ENCODE peak calls at places on chromosomes 13 and 19, in eight cellular contexts. U is neuronal stem cell; J is T-helper 1 cell; S is activated naive CD4-positive, alpha-beta T cell treated with anti-CD3 and anti-CD28 coated beads, Interleukin-2, amount 10 ng/mL, durations not matched to agents 7 days and 5 days; W is activated T-helper 2 cell treated with anti-CD3 and anti-CD28 coated beads, Interferon-gamma antibody, Interleukin-2, Interleukin-4, amounts not matched to agents 10 μg/mL and 5 μg/mL and 100 μg/mL, durations not matched to agents 14 hours and 24 hours and 36 hours; R is iris pigment epithelial cell; O is CD4-positive, alpha-beta T cell; I is T-helper 2 cell. C is an unnamed sample.
A peak's percentile ranks its signal among the peaks of the same experiment; 100 is the strongest.

GRCh38 chr19:5949792-5950305 is 28.1 kb downstream of the RANBP3 start:
- DNase-seq in O (peak; percentile 19), W (no peak), U (no peak), R (no peak), S (peak; percentile 65), I (no peak), J (no peak), C (no peak)

GRCh38 chr19:54178581-54179261 is 5.8 kb upstream of the TMC4 start:
- DNase-seq in W (no peak), O (no peak), J (no peak), U (no peak), R (no peak), S (peak; percentile 59), I (no peak), C (peak; percentile 56)

GRCh38 chr19:5147074-5147970 is 178.4 kb downstream of the KDM4B start:
- DNase-seq in R (no peak), U (no peak), W (no peak), S (no peak), J (peak; percentile 2), I (no peak), O (no peak), C (no peak)

GRCh38 chr13:84500016-84500415 is 617.7 kb upstream of the SLITRK1 start:
- DNase-seq in O (no peak), S (no peak), W (no peak), I (no peak), J (no peak), U (no peak), R (peak; percentile 3), C (no peak)

GRCh38 chr19:457636-458035 is 3.2 kb downstream of the SHC2 start:
- DNase-seq in U (no peak), R (no peak), W (no peak), S (no peak), J (no peak), I (no peak), O (no peak), C (no peak)

GRCh38 chr13:110506859-110507566 is 54.5 kb downstream of the RAB20 start:
- DNase-seq in U (no peak), I (no peak), W (no peak), S (no peak), O (no peak), R (peak; percentile 30), J (no peak), C (no peak)

GRCh38 chr19:38194061-38194701 is 29.8 kb downstream of the DPF1 start:
- DNase-seq in W (no peak), I (no peak), U (no peak), J (no peak), S (no peak), O (no peak), R (no peak), C (no peak)

GRCh38 chr19:1851581-1852293 is 3.5 kb upstream of the REXO1 start:
- DNase-seq in R (no peak), S (peak; percentile 71), J (no peak), W (no peak), O (peak; percentile 35), I (peak; percentile 52), U (no peak), C (no peak)

GRCh38 chr13:33543631-33544030 is 258.1 kb upstream of the STARD13 start:
- DNase-seq in R (no peak), O (no peak), W (no peak), S (no peak), J (no peak), U (no peak), I (no peak), C (no peak)

GRCh38 chr13:104057851-104058250 is 991.6 kb upstream of the SLC10A2 start:
- DNase-seq in I (no peak), S (no peak), J (no peak), R (peak; percentile 42), U (no peak), O (no peak), W (no peak), C (no peak)

GRCh38 chr19:14536926-14537692 is 7.7 kb downstream of the TECR start:
- DNase-seq in R (peak; percentile 85), J (no peak), W (peak; percentile 56), I (peak; percentile 24), U (peak; percentile 83), S (peak; percentile 71), O (no peak), C (no peak)

GRCh38 chr13:109782066-109782822 is 4.1 kb downstream of the IRS2 start:
- DNase-seq in W (no peak), S (no peak), R (no peak), J (peak; percentile 18), I (no peak), U (no peak), O (no peak), C (no peak)

GRCh38 chr13:64255988-64256387 is 2840.3 kb upstream of the PCDH20 start:
- DNase-seq in O (no peak), R (no peak), I (no peak), J (no peak), W (no peak), U (no peak), S (no peak), C (no peak)

GRCh38 chr13:102707465-102707864 is 12.6 kb upstream of the METTL21C start:
- DNase-seq in J (no peak), R (peak; percentile 88), S (no peak), O (no peak), U (no peak), I (no peak), W (no peak), C (no peak)

GRCh38 chr19:15154002-15154612 is 46.7 kb downstream of the NOTCH3 start:
- DNase-seq in I (no peak), O (no peak), S (peak; percentile 63), J (no peak), U (no peak), R (peak; percentile 60), W (no peak), C (peak; percentile 30)

GRCh38 chr19:6056282-6056741 is 54.0 kb downstream of the RFX2 start:
- DNase-seq in I (no peak), W (no peak), J (no peak), U (no peak), R (no peak), O (no peak), S (no peak), C (no peak)

GRCh38 chr13:48010698-48011097 is 9.6 kb upstream of the SUCLA2 start:
- DNase-seq in W (no peak), S (no peak), U (no peak), O (no peak), R (no peak), J (no peak), I (no peak), C (no peak)

GRCh38 chr19:18204394-18205179 is 745 bp upstream of the RAB3A start:
- DNase-seq in U (peak; percentile 90), O (peak; percentile 16), S (peak; percentile 65), J (no peak), R (no peak), W (no peak), I (peak; percentile 26), C (peak; percentile 76)

GRCh38 chr13:80655778-80656518 is 315.0 kb upstream of the SPRY2 start:
- DNase-seq in S (no peak), O (no peak), I (no peak), R (no peak), U (no peak), W (no peak), J (no peak), C (no peak)

GRCh38 chr19:53132231-53132991 is at the start of gene ZNF415:
- DNase-seq in J (no peak), I (no peak), R (peak; percentile 62), S (peak; percentile 57), O (peak; percentile 10), U (peak; percentile 56), W (peak; percentile 34), C (peak; percentile 80)

GRCh38 chr19:343941-344624 is 513 bp downstream of the MIER2 start:
- DNase-seq in J (peak; percentile 30), S (peak; percentile 32), U (peak; percentile 39), I (peak; percentile 27), O (no peak), R (peak; percentile 26), W (no peak), C (no peak)

GRCh38 chr19:50607874-50608785 is 31.6 kb downstream of the SYT3 start:
- DNase-seq in S (peak; percentile 76), I (peak; percentile 70), O (peak; percentile 6), W (peak; percentile 77), R (peak; percentile 92), U (peak; percentile 94), J (peak; percentile 29), C (peak; percentile 66)

GRCh38 chr19:9128171-9128570 is 1.4 kb upstream of the OR7G3 start:
- DNase-seq in W (no peak), O (no peak), R (peak; percentile 80), J (no peak), S (no peak), U (no peak), I (no peak), C (no peak)

GRCh38 chr13:37485766-37486165 is 112.8 kb downstream of the POSTN start:
- DNase-seq in J (no peak), W (no peak), O (no peak), R (peak; percentile 51), S (no peak), I (no peak), U (no peak), C (no peak)

GRCh38 chr13:27790523-27790922 is 1.8 kb upstream of the GSX1 start:
- DNase-seq in U (no peak), I (no peak), R (no peak), J (no peak), W (no peak), O (no peak), S (no peak), C (no peak)

GRCh38 chr19:41546386-41546789 is 29.6 kb upstream of the CEACAM21 start:
- DNase-seq in S (peak; percentile 64), O (no peak), I (no peak), W (no peak), R (no peak), U (no peak), J (no peak), C (peak; percentile 31)

GRCh38 chr13:23434431-23434830 is 929 bp upstream of the SACS start:
- DNase-seq in J (no peak), R (no peak), O (no peak), W (no peak), I (no peak), S (no peak), U (no peak), C (no peak)

GRCh38 chr19:14023404-14024235 is 4.3 kb upstream of the RLN3 start:
- DNase-seq in U (no peak), S (no peak), J (no peak), R (peak; percentile 50), O (no peak), W (no peak), I (no peak), C (no peak)

GRCh38 chr13:37597477-37597876 is 1.1 kb downstream of the POSTN start:
- DNase-seq in S (no peak), J (no peak), W (no peak), O (no peak), R (no peak), I (no peak), U (no peak), C (no peak)

GRCh38 chr19:35266904-35267817 is 1.6 kb upstream of the USF2 start:
- DNase-seq in U (no peak), W (no peak), S (peak; percentile 53), R (peak; percentile 31), O (no peak), I (peak; percentile 31), J (no peak), C (peak; percentile 62)

C was measured in B cell.